ENCODE peak calls at places on chromosome 15, in seven cellular contexts. H is AG08396, Y is NCI-H1436, E is HuH-7, A is bronchial epithelial cell, T is SW 1271, Z is K562. L is an unnamed sample.

GRCh38 chr15:40333922-40334492 is 6.7 kb downstream of the CCDC9B start:
- DNase-seq in Y (no peak), E (no peak), A (peak), H (no peak), Z (peak), T (no peak), L (no peak)

GRCh38 chr15:69793783-69794451 is 303.8 kb downstream of the TLE3 start:
- DNase-seq in T (no peak), Z (no peak), E (no peak), H (no peak), A (no peak), Y (no peak), L (no peak)

GRCh38 chr15:99085413-99086326 is 19.2 kb upstream of the SYNM start:
- DNase-seq in A (no peak), Z (no peak), H (peak), Y (no peak), T (no peak), E (no peak), L (no peak)

GRCh38 chr15:76162784-76163428 is 103.1 kb downstream of the TMEM266 start:
- DNase-seq in T (no peak), H (no peak), A (no peak), Y (no peak), Z (no peak), E (no peak), L (no peak)

GRCh38 chr15:56243117-56243773 is 434 bp downstream of the RFX7 start:
- DNase-seq in T (peak), Y (peak), Z (peak), E (peak), H (peak), A (no peak), L (peak)

GRCh38 chr15:98612490-98613110 is 35.7 kb upstream of the IGF1R start:
- DNase-seq in T (no peak), Y (no peak), E (no peak), A (no peak), Z (no peak), H (no peak), L (no peak)

GRCh38 chr15:57427367-57427821 is 51.1 kb downstream of the CGNL1 start:
- DNase-seq in T (no peak), Z (no peak), H (no peak), Y (no peak), E (peak), A (peak), L (no peak)

GRCh38 chr15:90086868-90087268 is 15.4 kb downstream of the IDH2 start:
- DNase-seq in A (peak), E (peak), Y (peak), T (peak), H (peak), Z (peak), L (no peak)

GRCh38 chr15:52040167-52040900 is 21.3 kb downstream of the MAPK6 start:
- DNase-seq in H (peak), A (no peak), Y (no peak), E (no peak), Z (peak), T (no peak), L (no peak)

GRCh38 chr15:80473574-80474223 is 69.5 kb downstream of the ARNT2 start:
- DNase-seq in Y (no peak), E (no peak), Z (no peak), H (no peak), T (no peak), A (no peak), L (no peak)

GRCh38 chr15:25798207-25798931 is 64.8 kb downstream of the ATP10A start:
- DNase-seq in Z (no peak), H (no peak), A (no peak), Y (no peak), T (no peak), E (no peak), L (no peak)

GRCh38 chr15:90540768-90541167 is 11.0 kb downstream of the CRTC3 start:
- DNase-seq in A (no peak), T (no peak), Y (no peak), Z (peak), E (no peak), H (no peak), L (no peak)

GRCh38 chr15:78921517-78921916 is 23.3 kb downstream of the CTSH start:
- DNase-seq in T (no peak), A (no peak), H (no peak), Y (no peak), E (no peak), Z (no peak), L (no peak)

GRCh38 chr15:83016906-83017305 is 5.5 kb upstream of the C15orf40 start:
- DNase-seq in T (no peak), Z (no peak), Y (no peak), A (no peak), E (no peak), H (no peak), L (no peak)

GRCh38 chr15:100113351-100114075 is 228.3 kb downstream of the ADAMTS17 start:
- DNase-seq in A (no peak), H (no peak), Z (no peak), T (no peak), Y (no peak), E (no peak), L (no peak)

GRCh38 chr15:74291101-74292071 is 55.3 kb downstream of the CCDC33 start:
- DNase-seq in H (peak), A (peak), Z (peak), E (peak), T (peak), Y (peak), L (no peak)

GRCh38 chr15:63487076-63487757 is 17.2 kb upstream of the USP3 start:
- DNase-seq in Y (peak), H (peak), E (peak), T (peak), Z (peak), A (peak), L (peak)

L was measured in NCI-H1092.